ENCODE peak calls at places on chromosomes 3 and 15, in eight cellular contexts. P is H1, G is H9, R is SK-N-SH, W is GM23248, Y is neural progenitor cell, I is fibroblast of lung, O is GM23338. S is an unnamed sample. For H3K79me2, the result is how much of the 10 kb centered on the place peaks cover.

GRCh38 chr3:109137766-109138165 is 1.2 kb downstream of the C3orf85 start:
- DNase-seq in P (no peak), G (no peak), R (no peak), W (no peak), Y (no peak), I (no peak), O (peak), S (no peak)

GRCh38 chr3:120693439-120694172 is 11.6 kb upstream of the HGD start:
- DNase-seq in P (no peak), G (no peak), R (no peak), W (peak), Y (no peak), I (peak), O (no peak), S (no peak)

GRCh38 chr15:75042730-75043508 is 19.5 kb downstream of the PPCDC start:
- DNase-seq in P (peak), G (peak), R (peak), W (peak), Y (peak), I (peak), O (peak), S (no peak)

GRCh38 chr15:32675474-32675873 is 34.0 kb downstream of the SCG5 start:
- DNase-seq in P (no peak), G (no peak), R (no peak), W (no peak), Y (no peak), I (no peak), O (no peak), S (no peak)

GRCh38 chr3:194955979-194956696 is 270.5 kb downstream of the FAM43A start:
- DNase-seq in P (no peak), G (no peak), R (no peak), W (no peak), Y (no peak), I (no peak), O (no peak), S (no peak)

GRCh38 chr3:99498544-99499234 is 139.7 kb upstream of the COL8A1 start:
- DNase-seq in P (no peak), G (no peak), R (no peak), W (peak), Y (no peak), I (peak), O (peak), S (no peak)

GRCh38 chr15:31263751-31264533 is 62.7 kb upstream of the KLF13 start:
- DNase-seq in P (peak), G (peak), R (peak), W (no peak), Y (peak), I (no peak), O (no peak), S (no peak)

GRCh38 chr3:72144773-72145505 is 360.0 kb upstream of the PROK2 start:
- DNase-seq in P (no peak), G (no peak), R (peak), W (no peak), Y (no peak), I (no peak), O (no peak), S (no peak)

GRCh38 chr3:47412842-47413520 is 32.2 kb downstream of the PTPN23 start:
- DNase-seq in P (no peak), G (no peak), R (no peak), W (no peak), Y (no peak), I (no peak), O (no peak), S (peak)

GRCh38 chr3:196150481-196150880 is 60.7 kb downstream of the ZDHHC19 start:
- DNase-seq in P (no peak), G (no peak), R (no peak), W (no peak), Y (no peak), I (no peak), O (no peak), S (peak)

GRCh38 chr3:140529558-140529957 is 148.3 kb upstream of the TRIM42 start:
- DNase-seq in P (no peak), G (no peak), R (no peak), W (no peak), Y (no peak), I (no peak), O (no peak), S (no peak)

DNA sequence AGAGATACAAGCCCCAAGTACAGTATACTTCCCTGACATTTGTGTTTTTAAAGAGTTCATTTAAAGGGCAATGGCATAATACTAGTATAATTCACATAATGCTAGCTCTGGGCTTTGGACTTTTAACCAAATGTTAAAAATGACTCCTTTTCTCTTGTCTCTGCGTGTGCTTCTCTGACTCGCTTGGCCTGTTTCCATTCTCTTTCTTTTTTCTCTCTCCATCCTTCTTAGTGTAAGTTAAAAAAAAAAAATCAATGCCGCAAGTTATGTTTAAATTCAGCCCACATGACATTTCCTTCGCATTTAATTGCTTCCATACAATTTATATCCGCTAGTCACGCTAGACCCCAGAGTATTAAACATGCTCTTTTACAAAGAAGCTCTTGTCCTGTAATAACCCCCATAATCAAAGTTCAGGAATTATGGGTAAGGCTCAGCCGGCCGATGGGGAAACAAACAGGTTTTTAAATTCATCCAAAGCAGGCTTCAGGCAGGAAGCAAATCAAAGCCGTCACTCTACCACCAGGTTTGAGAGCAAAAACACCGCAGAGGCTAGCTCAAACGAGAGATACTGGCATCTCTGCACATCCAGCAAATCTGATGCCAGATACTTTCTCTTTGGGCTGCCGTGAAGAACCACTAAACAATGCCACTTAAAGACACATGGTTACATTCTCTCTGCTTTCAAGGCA is 19.3 kb downstream of the WWTR1 start:
- DNase-seq in P (no peak), G (no peak), R (no peak), W (peak), Y (no peak), I (peak), O (no peak), S (peak)
- H3K79me2 ChIP-seq in P (under half), G (under half), R (half or more), W (half or more), Y (under half), I (half or more), O (half or more), S (half or more)

DNA sequence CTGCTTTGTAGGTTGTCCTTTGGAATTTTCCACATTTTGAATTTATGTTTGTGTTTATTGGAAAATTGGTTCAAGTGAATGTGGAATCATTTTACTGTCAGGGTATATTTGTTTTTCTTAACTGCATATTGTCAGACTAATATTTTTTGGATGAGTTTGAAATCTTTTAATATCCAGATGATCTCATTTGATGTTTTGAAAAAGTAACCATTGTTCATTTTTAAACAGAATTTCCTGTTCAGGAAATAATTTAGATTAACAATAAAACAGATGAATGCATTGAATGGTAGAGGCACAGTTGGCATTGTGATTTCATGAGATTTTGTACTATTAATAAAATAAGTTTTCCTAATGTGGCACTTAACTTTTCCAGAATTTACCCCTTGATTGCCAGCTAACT is 15.5 kb downstream of the TRAK1 start:
- DNase-seq in P (no peak), G (no peak), R (no peak), W (no peak), Y (no peak), I (no peak), O (no peak), S (no peak)
- H3K79me2 ChIP-seq in P (under half), G (under half), R (under half), W (half or more), Y (under half), I (under half), O (under half), S (under half)

DNA sequence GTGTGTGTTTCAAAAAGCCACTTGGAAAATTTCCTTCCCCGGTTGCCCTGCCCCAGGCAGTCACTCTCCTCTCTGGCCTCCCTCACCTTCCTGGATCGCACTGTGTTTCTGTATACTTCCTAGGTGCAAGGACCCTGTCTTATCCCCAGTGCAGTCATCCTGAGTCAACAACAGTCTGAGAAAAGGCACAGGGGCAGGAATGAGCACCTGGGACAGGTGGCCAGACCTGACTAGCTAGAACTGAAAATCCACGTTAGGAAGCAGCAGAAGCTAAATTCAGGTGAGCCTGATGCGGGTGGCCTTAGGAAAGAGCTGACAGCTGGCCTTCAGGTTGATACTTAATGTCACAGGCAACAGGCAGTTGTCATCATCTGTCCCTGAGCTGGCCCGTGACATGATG is 62.9 kb upstream of the VGLL4 start:
- DNase-seq in P (no peak), G (no peak), R (no peak), W (no peak), Y (no peak), I (no peak), O (no peak), S (no peak)
- H3K79me2 ChIP-seq in P (under half), G (under half), R (half or more), W (half or more), Y (under half), I (under half), O (under half), S (half or more)

DNA sequence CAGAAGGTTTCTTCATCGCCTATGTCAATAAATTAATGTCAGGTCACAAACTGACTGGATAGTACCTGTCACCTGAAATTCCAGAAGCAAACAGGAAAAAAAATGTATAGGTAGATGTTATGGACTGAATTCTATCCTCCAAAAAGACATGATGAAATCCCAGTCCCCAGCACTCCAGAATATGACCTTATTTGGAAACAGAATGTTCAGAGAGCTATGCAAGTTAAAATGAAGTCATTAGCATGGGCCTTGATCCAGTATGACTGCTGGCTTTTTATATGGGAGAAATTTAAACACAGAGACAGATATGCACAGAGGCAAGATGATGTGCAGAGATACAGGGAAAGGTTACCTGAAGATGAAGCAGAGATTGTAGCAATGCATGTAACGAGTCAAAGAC is 953.4 kb downstream of the ZPLD1 start:
- DNase-seq in P (no peak), G (no peak), R (no peak), W (peak), Y (no peak), I (peak), O (no peak), S (no peak)
- H3K79me2 ChIP-seq in P (under half), G (under half), R (under half), W (under half), Y (under half), I (under half), O (under half), S (under half)

DNA sequence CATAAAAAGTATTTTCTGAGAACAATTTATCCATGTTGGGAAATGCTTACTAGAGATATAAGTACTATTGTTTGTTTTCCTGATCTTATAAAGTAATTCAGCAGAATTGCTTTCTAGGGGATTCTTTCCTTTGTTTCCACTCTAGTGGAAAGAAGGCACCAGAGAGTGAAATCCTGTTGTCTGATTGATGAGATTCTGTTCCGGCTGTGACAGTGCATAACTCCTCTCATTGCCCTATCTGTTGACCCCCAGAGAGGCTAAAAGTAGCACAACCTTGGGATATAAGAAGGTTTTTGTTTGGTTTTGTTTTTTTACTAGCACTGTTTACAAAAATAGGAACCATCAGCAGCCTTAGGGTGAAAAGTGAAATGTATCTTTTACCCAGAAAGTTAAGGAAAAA is 114.1 kb downstream of the ALCAM start:
- DNase-seq in P (no peak), G (no peak), R (no peak), W (no peak), Y (peak), I (no peak), O (no peak), S (no peak)
- H3K79me2 ChIP-seq in P (under half), G (under half), R (half or more), W (half or more), Y (under half), I (under half), O (under half), S (half or more)